ENCODE peak calls at places on chromosome 7, in four cellular contexts. R, B, Z and X are unnamed samples.

GRCh38 chr7:34091330-34091917 is 186.1 kb downstream of the BMPER start:
- DNase-seq in R (peak; percentile 10), B (peak; percentile 39), Z (no peak), X (no peak)

GRCh38 chr7:120089968-120090367 is 183.0 kb upstream of the KCND2 start:
- DNase-seq in R (no peak), B (no peak), Z (no peak), X (no peak)

GRCh38 chr7:114922151-114922651 is 307 bp downstream of the MDFIC start:
- DNase-seq in R (peak; percentile 53), B (peak; percentile 56), Z (peak; percentile 43), X (peak; percentile 24)

GRCh38 chr7:27172823-27173411 is 1.2 kb downstream of the HOXA10 start:
- DNase-seq in R (peak; percentile 29), B (peak; percentile 50), Z (no peak), X (peak; percentile 30)

GRCh38 chr7:15288746-15289145 is 273.1 kb downstream of the AGMO start:
- DNase-seq in R (no peak), B (no peak), Z (no peak), X (no peak)

GRCh38 chr7:99012722-99013121 is 131.2 kb downstream of the SMURF1 start:
- DNase-seq in R (no peak), B (no peak), Z (no peak), X (no peak)

GRCh38 chr7:34066411-34066810 is 161.1 kb downstream of the BMPER start:
- DNase-seq in R (no peak), B (no peak), Z (no peak), X (no peak)

GRCh38 chr7:75888464-75889222 is 9.8 kb downstream of the RHBDD2 start:
- DNase-seq in R (no peak), B (no peak), Z (no peak), X (no peak)

GRCh38 chr7:9981950-9982349 is 991.7 kb upstream of the PHF14 start:
- DNase-seq in R (no peak), B (no peak), Z (no peak), X (no peak)

GRCh38 chr7:34939175-34939574 is 98.1 kb downstream of the DPY19L1 start:
- DNase-seq in R (no peak), B (no peak), Z (no peak), X (no peak)

GRCh38 chr7:76220185-76221057 is 18.7 kb downstream of the SRRM3 start:
- DNase-seq in R (no peak), B (peak; percentile 87), Z (no peak), X (no peak)